ENCODE peak calls at places on chromosomes 1 and 21, in six cellular contexts. L is CD8-positive, alpha-beta memory T cell; H is heart left ventricle; P is CD4-positive, CD25-positive, alpha-beta regulatory T cell; S is lung; C is lower lobe of right lung. F is an unnamed sample.

GRCh38 chr1:206503591-206504362 is 3.6 kb upstream of the RASSF5 start:
- DNase-seq in C (peak; percentile 78), S (peak; percentile 68), P (no peak), H (peak; percentile 60), L (peak; percentile 12), F (no peak)

GRCh38 chr1:245843101-245843500 is 664.0 kb downstream of the SMYD3 start:
- DNase-seq in H (no peak), S (no peak), L (no peak), P (no peak), C (no peak), F (no peak)

GRCh38 chr1:230877139-230877923 is 9.0 kb upstream of the C1orf198 start:
- DNase-seq in H (no peak), L (no peak), P (no peak), C (no peak), S (no peak), F (no peak)

GRCh38 chr1:61448934-61449368 is 276.0 kb downstream of the TM2D1 start:
- DNase-seq in C (no peak), H (peak; percentile 80), L (no peak), S (no peak), P (no peak), F (no peak)

GRCh38 chr1:31243451-31244286 is 4.0 kb upstream of the NKAIN1 start:
- DNase-seq in P (no peak), S (no peak), C (no peak), L (no peak), H (no peak), F (no peak)

GRCh38 chr1:92274939-92275338 is 23.8 kb downstream of the GLMN start:
- DNase-seq in L (no peak), C (no peak), P (no peak), S (no peak), H (no peak), F (no peak)

GRCh38 chr1:89532228-89532627 is 7.6 kb downstream of the LRRC8B start:
- DNase-seq in H (no peak), P (no peak), L (no peak), S (no peak), C (no peak), F (no peak)

GRCh38 chr1:83097715-83098613 is 901.0 kb downstream of the TTLL7 start:
- DNase-seq in S (no peak), H (no peak), C (no peak), L (no peak), P (no peak), F (no peak)

DNA sequence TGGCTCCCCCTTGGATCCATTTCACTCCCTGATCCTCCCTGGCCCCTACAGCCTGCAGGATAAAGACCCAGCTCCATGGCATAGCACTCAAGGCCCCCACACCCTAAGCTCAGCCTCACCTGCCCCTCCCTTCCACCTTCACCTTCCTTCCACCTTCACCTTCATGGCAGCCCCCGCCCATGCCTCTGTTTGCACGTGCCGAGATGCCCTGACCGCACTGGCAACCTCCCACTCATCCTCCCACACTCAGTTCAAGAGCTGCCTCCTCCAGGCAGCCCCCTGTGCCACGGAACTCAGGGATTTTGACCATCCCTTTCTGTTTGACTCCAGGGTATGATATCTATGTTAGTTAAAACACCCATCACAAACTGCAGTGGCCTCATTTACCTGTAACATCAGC is 109.8 kb downstream of the RAVER2 start:
- DNase-seq in L (no peak), C (no peak), S (no peak), P (no peak), H (no peak), F (no peak)
- H3K36me3 ChIP-seq in L (peaks cover 96% of the 10 kb centered on the region), C (peaks cover 100% of the 10 kb centered on the region), S (peaks cover 67% of the 10 kb centered on the region), P (peaks cover 99% of the 10 kb centered on the region), H (no peaks in the 10 kb centered on the region), F (no peaks in the 10 kb centered on the region)

DNA sequence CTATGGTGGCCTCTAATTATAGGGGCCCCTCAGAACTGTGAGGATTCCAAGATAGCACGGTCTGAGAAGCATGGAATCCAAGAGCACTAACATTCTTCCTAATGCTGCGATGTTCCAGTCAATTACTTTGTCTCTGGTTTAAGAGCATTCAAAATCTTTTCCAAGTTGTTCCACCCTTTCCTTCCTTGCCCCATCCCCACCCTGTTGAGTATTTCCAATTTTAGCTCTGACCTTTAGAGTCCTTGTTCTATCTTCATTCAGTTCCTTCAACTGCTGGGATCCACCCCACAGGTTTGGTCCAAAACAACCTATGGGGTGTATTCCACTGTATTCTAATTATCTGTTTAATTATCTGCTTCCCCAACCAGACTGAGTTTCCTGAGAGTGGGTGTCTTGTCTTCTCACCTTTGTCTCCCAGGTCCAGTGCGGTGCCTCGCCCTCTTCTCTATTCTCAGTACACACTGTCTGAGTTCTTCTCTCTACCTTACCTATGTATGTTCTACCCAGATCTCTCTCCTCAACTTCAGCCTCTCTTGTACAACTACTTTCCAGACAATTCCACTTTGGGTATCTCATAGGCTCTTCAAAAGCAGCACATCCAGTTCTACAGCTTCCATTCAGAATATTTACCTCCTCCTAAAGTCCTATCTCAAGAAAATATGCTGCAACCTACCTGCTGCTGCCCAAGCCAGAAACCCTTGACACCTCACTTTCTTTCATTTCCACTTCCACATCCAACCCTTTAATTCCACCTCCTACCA is 25.0 kb upstream of the BCL9 start:
- DNase-seq in P (no peak), C (no peak), L (no peak), S (no peak), H (no peak), F (no peak)
- H3K4me1 ChIP-seq in P (no peaks in the 10 kb centered on the region), C (peaks cover 18% of the 10 kb centered on the region), L (no peaks in the 10 kb centered on the region), S (peaks cover 2% of the 10 kb centered on the region), H (peaks cover 10% of the 10 kb centered on the region), F (peaks cover 10% of the 10 kb centered on the region)

GRCh38 chr1:2968471-2968881 is 52.8 kb upstream of the ACTRT2 start:
- DNase-seq in C (no peak), S (no peak), H (no peak), P (no peak), L (no peak), F (no peak)
- H3K9me3 ChIP-seq in C (no peaks in the 10 kb centered on the region), S (no peaks in the 10 kb centered on the region), H (no peaks in the 10 kb centered on the region), P (no peaks in the 10 kb centered on the region), L (no peaks in the 10 kb centered on the region), F (no peaks in the 10 kb centered on the region)

GRCh38 chr21:32334980-32335471 is 36.4 kb downstream of the MRAP start:
- DNase-seq in L (no peak), S (no peak), H (no peak), C (no peak), P (no peak), F (no peak)

GRCh38 chr21:32337206-32337605 is 38.6 kb downstream of the MRAP start:
- DNase-seq in P (no peak), L (no peak), S (no peak), H (no peak), C (no peak), F (no peak)

GRCh38 chr21:32336711-32337110 is 38.1 kb downstream of the MRAP start:
- DNase-seq in H (no peak), C (no peak), L (no peak), P (no peak), S (no peak), F (no peak)

GRCh38 chr21:32333953-32334673 is 35.5 kb downstream of the MRAP start:
- DNase-seq in L (no peak), S (no peak), P (no peak), H (no peak), C (no peak), F (no peak)

DNA sequence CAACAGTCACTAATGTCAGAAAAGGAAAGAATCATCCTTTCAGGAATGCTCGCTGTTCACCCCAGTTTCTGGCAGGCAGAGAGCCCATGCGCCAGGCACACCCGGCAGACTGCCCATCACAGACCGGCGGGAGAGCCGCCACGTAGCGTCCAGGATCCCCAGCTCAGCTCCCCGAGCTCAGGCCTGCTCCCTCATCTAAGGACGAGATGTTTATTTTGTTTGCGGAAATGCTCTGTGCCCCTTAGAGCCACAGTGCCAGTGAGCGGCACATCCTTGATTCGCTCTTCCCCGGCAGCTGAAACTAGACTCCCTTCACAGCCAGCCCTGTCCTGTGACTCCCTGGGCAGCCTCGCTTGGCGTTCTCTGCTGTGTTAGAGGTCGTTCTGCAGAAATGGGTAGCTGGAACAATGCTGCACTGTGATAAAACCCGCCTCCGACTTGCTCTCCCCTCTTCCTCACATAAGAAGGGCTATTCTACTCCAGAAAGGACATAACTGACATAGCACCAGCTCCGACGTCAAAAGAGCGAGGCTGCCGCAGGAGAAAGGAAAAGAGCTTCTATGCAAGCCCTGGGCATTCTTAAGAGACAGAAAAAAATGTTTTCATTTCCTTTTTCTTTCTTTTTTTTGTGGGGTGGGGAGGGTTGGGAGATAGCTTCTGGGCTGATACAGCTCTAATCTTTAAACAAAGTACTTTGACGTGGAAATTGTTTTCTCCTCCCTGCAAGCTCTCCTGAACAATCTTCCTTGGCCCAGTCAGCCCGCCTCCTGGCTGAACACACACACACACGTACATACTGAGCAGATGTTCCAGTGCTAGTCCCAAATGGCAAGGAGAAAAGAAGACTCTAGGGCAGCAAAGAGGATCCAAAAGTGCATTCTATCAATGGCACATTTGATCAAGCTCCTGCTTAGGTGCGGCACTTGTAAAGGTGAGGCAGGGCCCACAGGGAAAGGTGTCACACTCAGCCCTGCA is 37.2 kb downstream of the MRAP start:
- DNase-seq in L (no peak), H (no peak), S (no peak), C (no peak), P (no peak), F (no peak)
- H3K36me3 ChIP-seq in L (peaks cover 42% of the 10 kb centered on the region), H (no peaks in the 10 kb centered on the region), S (peaks cover 57% of the 10 kb centered on the region), C (peaks cover 96% of the 10 kb centered on the region), P (peaks cover 82% of the 10 kb centered on the region), F (peaks cover 93% of the 10 kb centered on the region)

GRCh38 chr1:200365897-200366426 is 43.9 kb downstream of the ZNF281 start:
- DNase-seq in C (no peak), L (no peak), S (no peak), P (no peak), H (no peak), F (no peak)

GRCh38 chr1:200362421-200362820 is 47.4 kb downstream of the ZNF281 start:
- DNase-seq in C (no peak), L (no peak), S (no peak), P (no peak), H (no peak), F (no peak)

GRCh38 chr1:200364831-200365230 is 45.0 kb downstream of the ZNF281 start:
- DNase-seq in S (no peak), P (no peak), C (no peak), L (no peak), H (no peak), F (no peak)

GRCh38 chr1:200364121-200364759 is 45.6 kb downstream of the ZNF281 start:
- DNase-seq in S (no peak), C (no peak), P (no peak), H (no peak), L (no peak), F (peak; percentile 10)

DNA sequence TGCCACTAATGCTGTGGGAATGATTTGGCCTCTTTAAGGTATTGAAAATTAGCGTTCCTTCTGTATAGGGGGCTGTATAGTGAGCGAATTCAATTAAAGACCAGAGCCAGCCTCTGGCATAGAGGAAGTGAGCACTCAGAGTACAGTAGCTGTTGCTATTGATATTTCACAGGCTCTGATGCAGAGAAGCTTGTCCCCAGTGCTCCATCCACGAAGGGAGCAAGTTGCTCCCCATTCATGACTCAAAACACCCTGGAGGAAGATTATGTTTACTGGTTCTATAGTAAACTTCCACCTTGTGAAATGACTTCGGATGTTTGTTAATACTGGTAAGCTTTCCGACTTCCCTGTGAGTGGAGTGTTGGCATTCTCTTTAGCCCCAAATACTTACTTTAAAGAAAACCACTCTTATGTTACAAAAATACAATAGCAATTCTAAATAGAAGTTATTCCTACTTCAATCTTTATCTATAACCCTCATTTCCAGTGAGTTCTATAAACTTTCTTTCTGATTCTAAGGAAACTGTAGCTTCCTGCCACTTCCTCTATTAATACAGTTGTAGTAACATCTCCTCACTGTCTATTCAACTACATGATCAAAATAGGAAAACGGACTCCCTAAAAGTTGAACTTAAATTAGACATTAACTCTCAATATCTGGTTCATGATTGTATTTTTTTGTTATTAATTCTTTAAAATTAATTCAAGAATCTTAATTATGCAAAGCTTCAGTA is 46.5 kb downstream of the ZNF281 start:
- DNase-seq in S (no peak), P (no peak), C (no peak), L (no peak), H (no peak), F (no peak)
- H3K4me1 ChIP-seq in S (peaks cover 5% of the 10 kb centered on the region), P (no peaks in the 10 kb centered on the region), C (peaks cover 18% of the 10 kb centered on the region), L (no peaks in the 10 kb centered on the region), H (no peaks in the 10 kb centered on the region), F (peaks cover 20% of the 10 kb centered on the region)